ENCODE peak calls at places on chromosomes 12 and 14, in ten cellular contexts. U is stimulated activated CD4-positive, alpha-beta T cell treated with anti-CD3 and anti-CD28 coated beads, Interleukin-15, amount 100 ng/mL, for 1 hour; T is NCI-H460; L is astrocyte of the cerebellum; K is adipocyte; A is AG08395; X is omental fat pad; D is CD8-positive, alpha-beta T cell; W is skeletal muscle cell; Q is effector memory CD8-positive, alpha-beta T cell. B is an unnamed sample.

GRCh38 chr12:107457536-107457935 is 228.1 kb upstream of the PWP1 start:
- DNase-seq in T (no peak), K (no peak), U (no peak), L (no peak), W (no peak), Q (no peak), A (no peak), X (no peak), D (no peak), B (no peak)

GRCh38 chr12:68200854-68201253 is 24.8 kb downstream of the IL26 start:
- DNase-seq in Q (no peak), U (no peak), K (no peak), L (peak; percentile 31), A (no peak), W (no peak), T (no peak), D (no peak), X (no peak), B (no peak)

GRCh38 chr12:64810831-64811230 is 13.6 kb upstream of the TBC1D30 start:
- DNase-seq in L (no peak), Q (no peak), X (no peak), U (no peak), A (no peak), T (no peak), K (no peak), D (no peak), W (no peak), B (no peak)

GRCh38 chr12:132577191-132577920 is 33.0 kb downstream of the LRCOL1 start:
- DNase-seq in L (no peak), D (no peak), K (no peak), Q (no peak), A (no peak), U (no peak), W (no peak), T (no peak), X (no peak), B (no peak)

GRCh38 chr12:45852508-45852907 is 123.0 kb downstream of the ARID2 start:
- DNase-seq in Q (no peak), T (no peak), K (no peak), W (no peak), A (no peak), L (no peak), X (no peak), D (no peak), U (no peak), B (no peak)

GRCh38 chr12:127278351-127278750 is 988.6 kb upstream of the TMEM132C start:
- DNase-seq in A (no peak), K (no peak), X (no peak), L (no peak), W (no peak), T (no peak), U (no peak), Q (no peak), D (no peak), B (no peak)

GRCh38 chr12:104585448-104586055 is 128.8 kb downstream of the CHST11 start:
- DNase-seq in U (no peak), A (no peak), D (no peak), X (no peak), W (no peak), T (no peak), K (no peak), Q (no peak), L (no peak), B (no peak)

GRCh38 chr12:46436741-46437140 is 64.2 kb upstream of the SLC38A2 start:
- DNase-seq in A (no peak), T (no peak), D (no peak), K (no peak), L (no peak), X (no peak), W (no peak), U (no peak), Q (no peak), B (no peak)

GRCh38 chr12:53623526-53623925 is 2.7 kb downstream of the ATF7 start:
- DNase-seq in D (no peak), T (no peak), A (peak; percentile 65), K (peak; percentile 35), U (no peak), X (no peak), W (peak; percentile 36), Q (no peak), L (peak; percentile 22), B (no peak)

GRCh38 chr14:105168979-105169507 is 467 bp upstream of the JAG2 start:
- DNase-seq in D (peak; percentile 28), X (no peak), U (no peak), W (no peak), Q (no peak), K (peak; percentile 31), L (no peak), A (no peak), T (no peak), B (no peak)